ENCODE peak calls at places on chromosomes 2 and 18, in five cellular contexts. L is renal cortical epithelial cell; C is activated CD8-positive, alpha-beta T cell treated with anti-CD3 and anti-CD28 coated beads for 36 hours; P is sciatic nerve; Z is foreskin keratinocyte. V is an unnamed sample.

GRCh38 chr2:233999182-233999581 is 51.3 kb upstream of the SPP2 start:
- DNase-seq in L (peak; percentile 18), C (no peak), P (no peak), Z (no peak), V (no peak)

GRCh38 chr2:65142515-65142914 is 12.6 kb upstream of the RAB1A start:
- DNase-seq in L (no peak), C (peak; percentile 33), P (no peak), Z (peak; percentile 22), V (no peak)

GRCh38 chr2:157055660-157056199 is 201.8 kb upstream of the GALNT5 start:
- DNase-seq in L (peak; percentile 35), C (no peak), P (no peak), Z (peak; percentile 22), V (no peak)

GRCh38 chr2:86747708-86748627 is 27.9 kb downstream of the RMND5A start:
- DNase-seq in L (peak; percentile 88), C (peak; percentile 52), P (no peak), Z (peak; percentile 75), V (peak; percentile 54)

GRCh38 chr2:31202041-31202440 is 15.3 kb downstream of the CAPN14 start:
- DNase-seq in L (no peak), C (no peak), P (no peak), Z (no peak), V (no peak)

GRCh38 chr2:174436351-174436750 is 40.8 kb downstream of the SCRN3 start:
- DNase-seq in L (peak; percentile 29), C (no peak), P (no peak), Z (peak; percentile 29), V (peak; percentile 1)

GRCh38 chr2:105437708-105438103 is 38.9 kb upstream of the FHL2 start:
- DNase-seq in L (no peak), C (no peak), P (no peak), Z (no peak), V (no peak)

GRCh38 chr2:160666019-160666676 is 172.5 kb upstream of the RBMS1 start:
- DNase-seq in L (peak; percentile 98), C (no peak), P (no peak), Z (peak; percentile 89), V (peak; percentile 81)

GRCh38 chr18:77165489-77166415 is 33.2 kb upstream of the MBP start:
- DNase-seq in L (no peak), C (no peak), P (peak; percentile 67), Z (peak; percentile 53), V (no peak)

GRCh38 chr2:197500503-197501179 is 462 bp downstream of the HSPE1 start:
- DNase-seq in L (no peak), C (no peak), P (no peak), Z (no peak), V (no peak)

GRCh38 chr2:58939388-58939787 is 698.3 kb upstream of the FANCL start:
- DNase-seq in L (peak; percentile 17), C (no peak), P (no peak), Z (peak; percentile 55), V (peak; percentile 39)

GRCh38 chr2:204542967-204543608 is 2.2 kb upstream of the PARD3B start:
- DNase-seq in L (no peak), C (no peak), P (no peak), Z (no peak), V (no peak)

GRCh38 chr18:8238507-8238906 is 370.7 kb upstream of the RAB12 start:
- DNase-seq in L (peak; percentile 20), C (no peak), P (no peak), Z (no peak), V (no peak)

GRCh38 chr2:70959851-70960832 is 18.3 kb upstream of the ANKRD53 start:
- DNase-seq in L (no peak), C (peak; percentile 30), P (peak; percentile 43), Z (no peak), V (no peak)

GRCh38 chr2:240396623-240397541 is 38.6 kb upstream of the GPC1 start:
- DNase-seq in L (no peak), C (no peak), P (peak; percentile 48), Z (no peak), V (no peak)

GRCh38 chr2:56338232-56338631 is 154.4 kb downstream of the CCDC85A start:
- DNase-seq in L (no peak), C (no peak), P (no peak), Z (no peak), V (no peak)

GRCh38 chr18:13513481-13513880 is 212.9 kb downstream of the FAM210A start:
- DNase-seq in L (no peak), C (no peak), P (no peak), Z (no peak), V (no peak)

GRCh38 chr2:57720728-57721627 is 325.6 kb upstream of the VRK2 start:
- DNase-seq in L (peak; percentile 63), C (peak; percentile 53), P (no peak), Z (peak; percentile 72), V (no peak)

GRCh38 chr2:129015886-129016285 is 697.2 kb upstream of the HS6ST1 start:
- DNase-seq in L (no peak), C (no peak), P (no peak), Z (no peak), V (no peak)

GRCh38 chr2:173749315-173749714 is 215.9 kb downstream of the SP3 start:
- DNase-seq in L (peak; percentile 67), C (no peak), P (no peak), Z (peak; percentile 18), V (no peak)

GRCh38 chr18:58297198-58297597 is 253.2 kb downstream of the NEDD4L start:
- DNase-seq in L (no peak), C (peak; percentile 35), P (no peak), Z (peak; percentile 79), V (no peak)